ENCODE peak calls at places on chromosomes 11 and 22, in four cellular contexts. P, S, C and V are unnamed samples. For H3K4me1, the result is how much of the 10 kb centered on the place peaks cover.

GRCh38 chr11:115473167-115473566 is 31.0 kb downstream of the CADM1 start:
- DNase-seq in P (no peak), S (no peak), C (no peak), V (no peak)

GRCh38 chr11:99370557-99371200 is 349.9 kb downstream of the CNTN5 start:
- DNase-seq in P (peak), S (peak), C (no peak), V (no peak)

GRCh38 chr11:112810951-112811350 is 150.3 kb upstream of the NCAM1 start:
- DNase-seq in P (no peak), S (no peak), C (no peak), V (no peak)

GRCh38 chr22:27100789-27101188 is 443.4 kb downstream of the MIAT start:
- DNase-seq in P (no peak), S (peak), C (peak), V (no peak)

GRCh38 chr22:41910050-41910598 is 4.8 kb downstream of the SHISA8 start:
- DNase-seq in P (no peak), S (no peak), C (peak), V (no peak)

GRCh38 chr22:35301370-35301874 is 1.7 kb downstream of the TOM1 start:
- DNase-seq in P (no peak), S (no peak), C (no peak), V (no peak)

GRCh38 chr11:75543808-75544207 is 18.1 kb upstream of the GDPD5 start:
- DNase-seq in P (no peak), S (no peak), C (no peak), V (no peak)

GRCh38 chr11:34620202-34620601 is 691 bp upstream of the EHF start:
- DNase-seq in P (no peak), S (no peak), C (no peak), V (no peak)

GRCh38 chr22:26321469-26321913 is 107.6 kb upstream of the ASPHD2 start:
- DNase-seq in P (no peak), S (no peak), C (no peak), V (no peak)

GRCh38 chr11:32290783-32291182 is 144.6 kb downstream of the WT1 start:
- DNase-seq in P (no peak), S (no peak), C (no peak), V (no peak)

GRCh38 chr22:35971418-35972119 is 57.1 kb downstream of the RBFOX2 start:
- DNase-seq in P (no peak), S (no peak), C (no peak), V (peak)

DNA sequence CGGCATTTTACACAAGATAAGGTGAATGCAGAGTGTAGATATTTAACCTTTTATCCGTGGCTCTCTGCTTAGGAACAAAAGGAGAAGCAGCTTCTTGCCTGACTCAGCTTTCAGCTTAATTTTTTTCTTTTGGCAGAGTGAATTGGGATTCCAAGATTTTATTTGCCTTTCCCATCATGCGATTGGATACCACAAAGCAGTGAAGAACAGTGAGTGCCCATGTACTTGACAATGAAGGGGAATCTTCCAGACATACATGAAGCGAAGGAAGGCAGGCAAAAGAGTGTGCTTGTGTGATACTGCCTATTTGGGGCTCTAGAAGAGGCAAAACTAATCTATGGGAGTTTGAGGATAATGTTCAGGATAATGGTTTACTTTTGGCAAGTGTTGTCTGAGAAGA is 17.1 kb upstream of the CHKA start:
- DNase-seq in P (no peak), S (no peak), C (no peak), V (no peak)
- H3K4me1 ChIP-seq in P (under half), S (under half), C (under half), V (under half)

DNA sequence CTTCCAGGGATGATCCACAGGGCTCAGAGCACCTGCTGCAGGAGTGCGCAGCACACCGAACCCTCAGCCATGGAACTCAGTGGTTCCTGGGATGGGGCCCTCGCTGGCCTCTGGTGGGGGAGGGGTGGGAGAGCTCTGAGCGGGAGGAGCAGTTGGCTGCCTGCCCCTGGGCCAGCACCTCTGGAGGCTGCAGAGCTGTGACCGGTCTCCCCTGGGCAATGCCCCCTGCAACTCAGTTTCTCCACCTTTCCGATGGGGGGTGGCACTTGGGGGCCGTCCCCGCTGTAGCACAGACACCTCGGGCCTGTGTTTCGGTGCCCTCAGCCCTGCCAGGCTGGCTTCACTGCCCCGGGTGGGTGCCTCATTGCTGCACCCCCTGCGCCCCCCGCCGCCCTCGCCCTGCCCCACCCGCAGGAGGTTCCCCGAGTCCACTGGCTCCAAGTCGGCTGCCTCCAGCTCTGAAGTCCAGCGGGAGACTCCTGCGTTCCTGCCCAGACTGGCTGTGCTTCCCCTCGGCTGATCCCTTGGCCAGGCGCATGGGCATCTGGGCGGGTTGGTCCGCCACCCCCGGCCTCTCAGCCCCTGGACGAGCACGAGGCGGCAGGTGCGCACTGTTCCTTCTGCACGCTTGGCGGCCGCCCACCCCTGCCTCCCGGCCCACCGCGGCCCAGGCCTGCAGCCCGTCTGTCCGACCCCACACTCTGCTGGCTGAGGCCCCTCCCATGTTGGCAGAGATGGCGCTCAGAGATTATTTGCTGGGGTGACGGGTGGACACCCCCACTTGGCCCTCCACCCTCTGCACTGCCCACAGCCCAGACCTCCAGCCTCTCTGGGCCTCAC is 1.8 kb downstream of the MUC6 start:
- DNase-seq in P (no peak), S (no peak), C (peak), V (no peak)
- H3K4me1 ChIP-seq in P (under half), S (under half), C (under half), V (under half)

DNA sequence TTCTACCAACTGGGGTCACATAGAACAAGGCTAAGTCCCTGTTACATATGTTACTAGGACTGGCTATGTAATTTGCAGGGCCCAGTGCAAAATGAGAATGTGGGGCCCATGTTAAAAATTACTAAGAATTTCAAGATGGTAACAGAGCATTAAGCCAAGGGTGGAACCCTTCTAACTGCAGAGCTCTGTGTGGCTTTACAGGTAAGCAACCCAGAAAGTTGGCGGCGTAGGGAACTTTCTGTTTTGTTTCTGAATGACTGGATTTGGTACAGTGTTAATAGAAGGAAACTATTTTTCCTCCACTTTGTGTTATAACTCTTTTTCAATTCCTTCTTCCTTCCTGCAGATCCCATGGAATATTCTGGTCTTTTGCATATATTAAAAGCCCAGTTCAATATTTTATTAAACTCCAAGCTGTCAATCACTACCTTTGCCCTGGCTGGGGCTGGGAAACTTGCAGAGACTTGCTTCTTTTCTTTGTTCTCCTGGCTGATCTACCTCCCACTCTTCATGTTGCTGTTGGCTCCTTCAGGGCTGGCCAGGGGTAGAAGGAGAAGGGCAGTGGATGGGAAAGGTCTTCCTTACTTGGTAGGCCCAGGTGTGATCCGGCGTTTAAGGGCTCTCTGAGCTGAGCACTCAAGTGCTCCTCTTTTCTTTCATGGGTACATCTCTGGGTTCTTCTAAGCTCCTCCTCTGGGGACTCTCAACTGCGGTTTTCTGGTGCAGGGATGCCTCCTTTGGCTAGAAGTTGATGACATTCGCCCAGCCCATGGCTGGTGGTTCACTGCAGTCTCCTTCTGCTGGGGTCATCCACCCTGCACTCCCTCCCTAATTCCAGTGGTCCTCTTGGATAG is 67.7 kb downstream of the SNX19 start:
- DNase-seq in P (no peak), S (no peak), C (no peak), V (no peak)
- H3K4me1 ChIP-seq in P (under half), S (under half), C (under half), V (under half)

DNA sequence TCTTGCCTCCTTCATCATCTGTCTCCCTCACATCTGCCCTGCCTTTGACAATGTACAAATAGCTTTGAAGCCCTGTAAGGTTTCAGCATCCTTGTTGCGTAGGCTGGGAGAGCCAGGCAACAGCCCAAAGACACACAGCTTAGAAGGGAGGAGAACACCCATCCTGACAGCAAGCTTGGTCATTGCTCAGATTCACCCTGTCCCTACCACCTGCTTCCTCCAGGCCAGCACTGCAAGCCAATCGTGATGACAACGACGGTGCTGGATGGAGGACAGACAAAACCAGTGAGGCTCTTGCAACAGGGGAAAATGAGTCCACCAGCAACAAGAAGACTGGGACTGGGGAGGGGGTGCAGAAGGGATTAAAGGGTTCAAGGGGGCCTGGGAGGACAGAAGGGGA is 32.9 kb upstream of the CD5 start:
- DNase-seq in P (no peak), S (no peak), C (no peak), V (no peak)
- H3K4me1 ChIP-seq in P (under half), S (under half), C (under half), V (under half)

GRCh38 chr11:8062781-8063257 is 18.2 kb upstream of the TUB start:
- DNase-seq in P (no peak), S (no peak), C (peak), V (no peak)

GRCh38 chr11:8063319-8063718 is 17.7 kb upstream of the TUB start:
- DNase-seq in P (no peak), S (no peak), C (no peak), V (peak)

GRCh38 chr11:8060146-8060719 is 20.8 kb upstream of the TUB start:
- DNase-seq in P (no peak), S (no peak), C (no peak), V (no peak)

GRCh38 chr11:8060801-8061554 is 20.0 kb upstream of the TUB start:
- DNase-seq in P (no peak), S (no peak), C (no peak), V (no peak)

DNA sequence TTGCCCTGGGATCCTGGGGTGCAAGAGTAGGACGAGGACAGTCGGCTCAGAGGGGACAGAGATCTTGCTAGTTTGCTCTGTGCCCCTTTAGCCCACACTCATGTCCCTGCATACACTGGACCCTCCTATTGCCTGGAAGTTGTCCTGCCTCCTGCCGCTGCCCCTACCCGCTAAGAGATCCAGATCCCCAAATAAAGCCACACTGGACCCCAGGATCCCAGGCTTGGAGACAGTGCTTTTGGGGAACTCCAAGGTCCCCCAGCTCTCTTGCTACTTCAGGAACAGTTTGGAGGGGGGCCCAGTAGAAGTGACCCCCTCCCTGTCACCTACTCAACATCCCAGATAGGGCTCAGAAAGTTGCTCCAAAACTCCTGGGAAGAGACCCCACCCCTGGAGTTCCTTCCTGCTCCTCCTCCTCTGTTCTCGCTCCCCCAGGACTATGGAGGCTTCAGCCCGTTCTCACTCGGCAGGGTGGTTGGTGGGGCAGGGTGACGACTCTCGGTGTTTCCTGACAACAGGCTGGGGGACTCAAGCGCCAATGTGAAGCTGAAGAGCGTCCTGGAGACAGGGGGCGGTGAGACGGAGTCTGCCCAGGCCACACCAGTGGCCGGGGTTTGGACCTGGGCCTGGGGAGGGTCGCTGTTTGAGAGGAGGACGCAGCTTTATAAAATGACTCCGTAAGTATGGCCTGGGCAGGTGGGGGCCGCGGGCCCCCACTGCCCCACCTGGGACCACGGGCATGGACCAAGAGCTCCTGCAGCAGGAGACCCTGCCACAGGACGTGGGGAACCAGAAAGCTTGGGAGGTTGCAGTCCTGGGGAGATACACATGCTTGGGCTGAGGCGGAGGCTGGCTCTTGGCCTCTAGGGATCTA is 19.2 kb upstream of the TUB start:
- DNase-seq in P (no peak), S (no peak), C (peak), V (no peak)
- H3K4me1 ChIP-seq in P (under half), S (under half), C (under half), V (under half)

DNA sequence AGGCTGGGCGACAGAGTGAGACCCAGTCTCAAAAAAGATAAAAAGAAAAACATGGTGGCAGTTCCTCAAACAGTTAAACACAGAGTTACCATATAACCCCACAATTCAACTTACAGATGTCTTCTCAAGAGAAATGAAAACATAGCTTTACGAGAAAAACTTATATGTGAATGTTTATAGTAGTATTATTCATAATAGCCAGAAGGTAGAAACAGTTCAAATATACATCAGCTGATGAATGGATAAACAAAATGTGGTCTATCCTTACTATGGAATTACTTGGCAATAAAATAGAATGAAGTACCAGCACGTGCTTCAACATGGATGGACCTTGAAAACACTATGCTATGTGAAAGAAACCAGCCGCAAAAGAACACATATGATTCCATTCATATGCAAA is 12.3 kb downstream of the NF2 start:
- DNase-seq in P (no peak), S (no peak), C (no peak), V (no peak)
- H3K4me1 ChIP-seq in P (under half), S (under half), C (under half), V (under half)